ENCODE peak calls at places on chromosomes 2 and 18, in eight cellular contexts. S, Q, U, A, F, V, E and R are unnamed samples.

GRCh38 chr2:39685135-39685534 is 19.4 kb downstream of the TMEM178A start:
- DNase-seq in Q (no peak), E (no peak), V (no peak), U (no peak), S (no peak), F (no peak), A (peak; percentile 35), R (no peak)

GRCh38 chr18:59715445-59715844 is 18.2 kb upstream of the CCBE1 start:
- DNase-seq in S (no peak), V (peak; percentile 45), F (peak; percentile 39), E (peak; percentile 55), A (no peak), Q (peak; percentile 60), U (peak; percentile 26), R (no peak)

GRCh38 chr18:68219274-68219673 is 495.6 kb downstream of the TMX3 start:
- DNase-seq in E (peak; percentile 3), S (no peak), Q (no peak), F (no peak), U (no peak), A (no peak), V (no peak), R (no peak)

GRCh38 chr2:23445450-23445868 is 60.5 kb downstream of the KLHL29 start:
- DNase-seq in A (no peak), V (peak; percentile 76), U (peak; percentile 29), Q (peak; percentile 62), F (peak; percentile 93), S (no peak), E (peak; percentile 70), R (peak; percentile 71)

GRCh38 chr2:151483546-151483945 is 73.8 kb downstream of the RIF1 start:
- DNase-seq in E (no peak), Q (no peak), F (no peak), V (no peak), S (no peak), A (no peak), U (no peak), R (no peak)

GRCh38 chr2:54570925-54571694 is 115.0 kb downstream of the SPTBN1 start:
- DNase-seq in U (peak; percentile 97), F (peak; percentile 91), A (peak; percentile 98), V (peak; percentile 94), Q (peak; percentile 97), S (peak; percentile 66), E (peak; percentile 94), R (peak; percentile 92)

GRCh38 chr2:39646891-39647780 is 18.6 kb upstream of the TMEM178A start:
- DNase-seq in U (no peak), S (no peak), Q (no peak), V (no peak), A (no peak), E (no peak), F (no peak), R (no peak)

GRCh38 chr2:219684721-219685689 is 57.6 kb downstream of the SLC4A3 start:
- DNase-seq in F (peak; percentile 97), E (peak; percentile 83), Q (peak; percentile 79), V (peak; percentile 92), U (peak; percentile 48), S (peak; percentile 66), A (no peak), R (peak; percentile 60)

GRCh38 chr2:177147834-177148233 is 64.8 kb upstream of the HNRNPA3 start:
- DNase-seq in V (no peak), Q (no peak), F (no peak), S (no peak), A (no peak), E (no peak), U (no peak), R (no peak)
- H3K4me3 ChIP-seq in V (no peak overlapping the region), Q (no peak overlapping the region), F (no peak overlapping the region), S (peak overlapping the region; percentile 42), A (no peak overlapping the region), E (peak overlapping the region; percentile 59), U (peak overlapping the region; percentile 8), R (no peak overlapping the region)

GRCh38 chr18:55420977-55421611 is 166.9 kb downstream of the TCF4 start:
- DNase-seq in A (no peak), F (no peak), S (no peak), U (no peak), V (peak; percentile 24), E (no peak), Q (no peak), R (no peak)

GRCh38 chr18:55420665-55420964 is 167.4 kb downstream of the TCF4 start:
- DNase-seq in E (no peak), Q (no peak), F (peak; percentile 9), A (peak; percentile 16), S (no peak), U (peak; percentile 30), V (no peak), R (no peak)

GRCh38 chr18:55418439-55418838 is 169.6 kb downstream of the TCF4 start:
- DNase-seq in E (no peak), F (no peak), A (no peak), U (no peak), Q (no peak), V (no peak), S (no peak), R (no peak)

GRCh38 chr18:55419132-55419938 is 168.7 kb downstream of the TCF4 start:
- DNase-seq in Q (no peak), F (peak; percentile 10), A (no peak), E (peak; percentile 47), V (no peak), S (no peak), U (no peak), R (no peak)

DNA sequence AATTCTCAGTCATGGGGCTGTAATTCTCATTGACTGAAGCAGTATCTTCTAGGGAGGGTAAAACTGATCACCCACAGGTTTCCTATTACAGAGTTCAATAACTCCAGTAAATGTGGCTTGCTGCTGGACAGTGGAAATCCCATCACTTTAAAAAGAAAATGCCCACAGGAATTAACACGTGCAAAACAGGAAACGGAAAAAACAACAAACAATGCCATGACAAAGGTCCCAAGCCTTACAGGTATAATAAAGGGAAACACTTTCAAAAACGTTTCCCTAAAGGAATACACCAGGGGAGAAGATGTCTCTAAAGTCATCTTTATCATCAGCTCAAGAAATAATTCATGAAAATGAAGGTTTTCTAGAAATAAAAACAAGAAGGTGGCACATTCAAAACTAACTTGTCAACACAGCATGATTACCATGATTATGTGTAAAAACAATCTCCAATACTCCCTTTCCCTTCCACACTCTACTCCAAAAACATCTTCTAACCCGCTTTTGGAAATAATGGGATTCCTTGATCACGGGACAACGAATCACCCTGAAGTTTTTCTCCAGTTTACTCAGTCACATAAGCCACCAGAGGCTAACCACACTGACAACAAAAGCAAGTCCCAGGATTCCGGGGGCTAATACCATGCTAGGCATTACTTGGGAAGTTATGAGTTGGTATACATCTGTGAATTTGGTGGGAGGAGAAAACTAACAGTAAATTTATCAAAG is 167.9 kb downstream of the TCF4 start:
- DNase-seq in U (peak; percentile 30), E (no peak), Q (no peak), F (peak; percentile 10), A (no peak), V (peak; percentile 19), S (no peak), R (no peak)
- H3K4me3 ChIP-seq in U (peak overlapping the region; percentile 4), E (peak overlapping the region; percentile 22), Q (no peak overlapping the region), F (peak overlapping the region; percentile 62), A (no peak overlapping the region), V (peak overlapping the region; percentile 16), S (no peak overlapping the region), R (peak overlapping the region; percentile 12)

GRCh38 chr18:51195602-51196115 is 1.8 kb downstream of the MEX3C start:
- DNase-seq in Q (peak; percentile 34), V (peak; percentile 38), S (no peak), U (peak; percentile 69), F (peak; percentile 69), E (peak; percentile 43), A (peak; percentile 73), R (no peak)

GRCh38 chr18:51195086-51195601 is 2.3 kb downstream of the MEX3C start:
- DNase-seq in E (no peak), V (no peak), Q (no peak), S (no peak), F (no peak), A (no peak), U (no peak), R (no peak)

GRCh38 chr18:51192026-51192425 is 5.5 kb downstream of the MEX3C start:
- DNase-seq in V (no peak), U (no peak), S (no peak), F (no peak), Q (no peak), A (no peak), E (no peak), R (no peak)

GRCh38 chr18:51194604-51195003 is 2.9 kb downstream of the MEX3C start:
- DNase-seq in F (no peak), S (no peak), V (no peak), Q (no peak), E (no peak), U (no peak), A (peak; percentile 36), R (no peak)

DNA sequence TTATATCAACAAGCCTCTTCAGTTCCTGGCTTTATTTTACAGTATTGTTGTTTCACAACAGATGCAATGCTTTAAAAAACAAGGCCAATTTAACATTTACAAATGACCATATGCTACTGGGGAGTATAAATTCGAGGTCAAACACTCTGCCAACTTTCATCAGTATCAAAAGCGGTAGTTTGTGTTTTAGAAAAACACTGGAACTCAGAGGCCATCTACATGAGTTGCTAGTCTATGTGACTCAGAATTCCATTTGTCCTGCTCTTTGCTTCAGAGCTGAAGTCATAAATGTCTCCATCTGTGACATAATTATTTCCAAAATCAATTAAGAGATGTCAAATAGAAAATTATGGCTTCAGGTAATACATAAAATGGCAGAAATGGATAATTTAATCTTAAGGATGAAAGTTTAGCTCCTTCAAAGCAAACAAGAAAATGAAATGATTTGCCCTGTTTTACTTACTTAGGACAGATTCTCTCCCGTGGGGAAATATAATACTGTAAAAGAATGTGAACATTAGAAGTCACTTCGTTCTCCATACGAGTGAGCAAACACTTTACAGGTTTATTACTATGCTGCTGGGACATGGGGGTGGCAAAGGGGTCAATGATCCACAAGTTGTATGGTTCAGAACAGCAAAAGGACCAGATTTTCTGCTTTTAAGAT is 3.7 kb downstream of the MEX3C start:
- DNase-seq in V (peak; percentile 40), S (no peak), F (peak; percentile 31), U (peak; percentile 52), A (no peak), E (peak; percentile 31), Q (no peak), R (no peak)
- H3K4me3 ChIP-seq in V (peak overlapping the region; percentile 92), S (no peak overlapping the region), F (peak overlapping the region; percentile 7), U (peak overlapping the region; percentile 22), A (no peak overlapping the region), E (peak overlapping the region; percentile 81), Q (peak overlapping the region; percentile 13), R (peak overlapping the region; percentile 92)

GRCh38 chr2:37771600-37772088 is 100.2 kb upstream of the CDC42EP3 start:
- DNase-seq in F (no peak), S (peak; percentile 71), A (no peak), U (peak; percentile 38), V (peak; percentile 39), E (peak; percentile 89), Q (peak; percentile 42), R (peak; percentile 43)

GRCh38 chr2:37767051-37767450 is 95.6 kb upstream of the CDC42EP3 start:
- DNase-seq in F (no peak), E (no peak), V (peak; percentile 56), A (no peak), U (no peak), S (no peak), Q (no peak), R (no peak)

GRCh38 chr2:37766087-37766486 is 94.6 kb upstream of the CDC42EP3 start:
- DNase-seq in F (no peak), S (no peak), A (no peak), V (no peak), U (no peak), Q (no peak), E (no peak), R (no peak)

GRCh38 chr2:37770797-37771196 is 99.4 kb upstream of the CDC42EP3 start:
- DNase-seq in U (no peak), V (no peak), Q (no peak), A (no peak), S (no peak), F (no peak), E (no peak), R (peak; percentile 26)

GRCh38 chr2:37768491-37768925 is 97.1 kb upstream of the CDC42EP3 start:
- DNase-seq in V (peak; percentile 95), S (peak; percentile 62), Q (peak; percentile 92), U (peak; percentile 94), A (no peak), E (peak; percentile 93), F (peak; percentile 73), R (peak; percentile 95)
- H3K4me3 ChIP-seq in V (no peak overlapping the region), S (no peak overlapping the region), Q (no peak overlapping the region), U (no peak overlapping the region), A (no peak overlapping the region), E (no peak overlapping the region), F (no peak overlapping the region), R (no peak overlapping the region)